ENCODE peak calls at places on chromosomes 1 and 21, in four cellular contexts. Q is lower lobe of right lung, M is memory B cell, T is naive B cell. G is an unnamed sample.

GRCh38 chr1:46767649-46768282 is 31.1 kb upstream of the CYP4B1 start:
- DNase-seq in Q (peak), M (no peak), T (no peak), G (no peak)

GRCh38 chr1:154155282-154155681 is 409 bp upstream of the NUP210L start:
- DNase-seq in Q (peak), M (no peak), T (no peak), G (no peak)

GRCh38 chr21:42652527-42653491 is 612 bp upstream of the PDE9A start:
- DNase-seq in Q (peak), M (no peak), T (no peak), G (no peak)

GRCh38 chr1:193763313-193763712 is 576.9 kb upstream of the B3GALT2 start:
- DNase-seq in Q (no peak), M (no peak), T (no peak), G (no peak)

GRCh38 chr1:19643602-19644419 is at the start of gene NBL1:
- DNase-seq in Q (no peak), M (no peak), T (peak), G (peak)

GRCh38 chr1:119260504-119260903 is 108.1 kb upstream of the HAO2 start:
- DNase-seq in Q (no peak), M (no peak), T (no peak), G (no peak)

GRCh38 chr1:228964178-228964819 is 229.0 kb downstream of the RHOU start:
- DNase-seq in Q (no peak), M (no peak), T (no peak), G (no peak)

GRCh38 chr1:41773842-41774241 is 144.9 kb downstream of the HIVEP3 start:
- DNase-seq in Q (no peak), M (no peak), T (no peak), G (no peak)

GRCh38 chr21:35222541-35222941 is 173.4 kb upstream of the RUNX1 start:
- DNase-seq in Q (no peak), M (no peak), T (peak), G (no peak)

GRCh38 chr1:16120411-16120810 is 35.5 kb downstream of the EPHA2 start:
- DNase-seq in Q (no peak), M (no peak), T (no peak), G (no peak)

GRCh38 chr1:40898434-40898900 is 36.3 kb upstream of the CITED4 start:
- DNase-seq in Q (no peak), M (no peak), T (no peak), G (no peak)

GRCh38 chr1:58695206-58695605 is 4.7 kb downstream of the MYSM1 start:
- DNase-seq in Q (no peak), M (no peak), T (no peak), G (no peak)

GRCh38 chr1:32263744-32264143 is 12.7 kb downstream of the LCK start:
- DNase-seq in Q (no peak), M (no peak), T (no peak), G (no peak)

GRCh38 chr1:6743189-6744101 is 41.8 kb upstream of the CAMTA1 start:
- DNase-seq in Q (peak), M (no peak), T (peak), G (peak)

GRCh38 chr1:111912116-111912515 is 77.4 kb downstream of the KCND3 start:
- DNase-seq in Q (no peak), M (no peak), T (no peak), G (no peak)

GRCh38 chr1:47693115-47693514 is 255.3 kb downstream of the FOXD2 start:
- DNase-seq in Q (no peak), M (no peak), T (no peak), G (no peak)

GRCh38 chr1:190067592-190067991 is 410.1 kb downstream of the BRINP3 start:
- DNase-seq in Q (no peak), M (no peak), T (no peak), G (no peak)

GRCh38 chr1:16348414-16349182 is 3.7 kb downstream of the FBXO42 start:
- DNase-seq in Q (no peak), M (no peak), T (no peak), G (no peak)

GRCh38 chr1:156618853-156619581 is at the start of gene HAPLN2:
- DNase-seq in Q (no peak), M (no peak), T (no peak), G (no peak)

G was measured in naive thymus-derived CD8-positive, alpha-beta T cell.